ENCODE peak calls at places on chromosomes 7 and 10, in nine cellular contexts. K is DND-41, L is AG04450, F is HL-60, Z is brain microvascular endothelial cell, D is transverse colon, S is WERI-Rb-1, M is neural progenitor cell, G is stomach. C is an unnamed sample.

GRCh38 chr10:5887029-5887428 is 2.7 kb downstream of the ANKRD16 start:
- DNase-seq in Z (no peak), F (no peak), K (no peak), S (no peak), M (no peak), D (no peak), G (no peak), L (no peak), C (no peak)

GRCh38 chr10:24009736-24010135 is 199.2 kb upstream of the KIAA1217 start:
- DNase-seq in D (no peak), M (no peak), Z (no peak), L (no peak), S (no peak), K (no peak), G (no peak), F (no peak), C (no peak)

GRCh38 chr10:43679509-43679908 is 30.8 kb upstream of the ZNF32 start:
- DNase-seq in L (no peak), S (no peak), F (no peak), M (no peak), K (no peak), D (peak), G (peak), Z (no peak), C (peak)

GRCh38 chr7:133478591-133479135 is 225.8 kb downstream of the EXOC4 start:
- DNase-seq in F (no peak), S (no peak), Z (no peak), K (peak), D (no peak), L (no peak), G (no peak), M (no peak), C (no peak)

GRCh38 chr10:71255817-71256660 is 43.7 kb downstream of the UNC5B start:
- DNase-seq in M (peak), D (peak), G (peak), L (peak), K (no peak), S (no peak), Z (peak), F (no peak), C (peak)

GRCh38 chr10:124671486-124672075 is 72.6 kb downstream of the FAM53B start:
- DNase-seq in F (peak), D (no peak), G (no peak), K (no peak), M (peak), L (no peak), S (peak), Z (no peak), C (no peak)

GRCh38 chr10:32413513-32413912 is 32.4 kb upstream of the CCDC7 start:
- DNase-seq in D (no peak), Z (peak), G (no peak), F (no peak), S (no peak), M (no peak), K (no peak), L (peak), C (no peak)

GRCh38 chr10:126500866-126501265 is 112.6 kb upstream of the ADAM12 start:
- DNase-seq in D (no peak), G (no peak), M (no peak), F (no peak), Z (peak), L (peak), S (no peak), K (no peak), C (no peak)

GRCh38 chr7:38190010-38190409 is 12.0 kb downstream of the STARD3NL start:
- DNase-seq in F (no peak), S (no peak), K (no peak), L (no peak), D (no peak), Z (peak), M (no peak), G (no peak), C (no peak)

GRCh38 chr10:24650669-24651391 is 72.9 kb downstream of the ARHGAP21 start:
- DNase-seq in L (no peak), M (no peak), D (no peak), S (no peak), G (no peak), F (no peak), K (no peak), Z (no peak), C (no peak)

GRCh38 chr10:71725998-71726672 is 6.6 kb upstream of the C10orf105 start:
- DNase-seq in D (peak), S (no peak), L (no peak), G (no peak), F (peak), M (peak), Z (peak), K (peak), C (no peak)

GRCh38 chr7:34939175-34939574 is 98.1 kb downstream of the DPY19L1 start:
- DNase-seq in K (no peak), L (peak), F (no peak), S (no peak), M (no peak), G (no peak), D (no peak), Z (peak), C (no peak)

GRCh38 chr10:86686972-86687371 is 18.7 kb downstream of the LDB3 start:
- DNase-seq in Z (no peak), S (no peak), F (no peak), G (no peak), L (no peak), D (no peak), M (no peak), K (no peak), C (no peak)

GRCh38 chr10:69963178-69963834 is 89.3 kb upstream of the MACROH2A2 start:
- DNase-seq in M (no peak), L (no peak), K (no peak), F (no peak), D (no peak), Z (no peak), G (peak), S (no peak), C (peak)

GRCh38 chr10:3911713-3912442 is 126.9 kb upstream of the KLF6 start:
- DNase-seq in K (no peak), Z (no peak), S (no peak), F (no peak), D (no peak), L (no peak), M (no peak), G (no peak), C (no peak)

GRCh38 chr10:58807631-58808024 is 295.0 kb downstream of the BICC1 start:
- DNase-seq in F (no peak), S (no peak), K (no peak), G (no peak), M (no peak), L (no peak), D (no peak), Z (no peak), C (no peak)

GRCh38 chr10:115606727-115607126 is 513.6 kb downstream of the ATRNL1 start:
- DNase-seq in S (no peak), Z (no peak), F (no peak), D (no peak), M (no peak), G (no peak), K (no peak), L (no peak), C (no peak)

GRCh38 chr10:104301907-104302690 is 33.1 kb downstream of the GSTO2 start:
- DNase-seq in L (no peak), G (no peak), S (no peak), K (no peak), D (no peak), F (no peak), Z (no peak), M (no peak), C (no peak)

GRCh38 chr7:43454936-43455518 is 127.9 kb upstream of the STK17A start:
- DNase-seq in K (no peak), L (no peak), G (no peak), S (no peak), F (no peak), D (no peak), M (peak), Z (peak), C (no peak)

GRCh38 chr7:832292-832967 is at the start of gene SUN1:
- DNase-seq in D (no peak), M (no peak), F (no peak), L (no peak), S (no peak), K (no peak), G (no peak), Z (peak), C (no peak)

GRCh38 chr7:26097837-26098668 is 53.9 kb upstream of the NFE2L3 start:
- DNase-seq in M (no peak), F (no peak), D (no peak), S (no peak), Z (peak), K (no peak), G (no peak), L (no peak), C (no peak)

GRCh38 chr10:8137726-8138125 is 83.2 kb downstream of the GATA3 start:
- DNase-seq in Z (no peak), D (no peak), K (no peak), L (no peak), F (peak), G (no peak), S (no peak), M (no peak), C (no peak)

GRCh38 chr7:42237891-42238531 is 1.0 kb upstream of the GLI3 start:
- DNase-seq in L (no peak), S (peak), M (peak), F (no peak), Z (no peak), G (no peak), D (peak), K (peak), C (peak)

GRCh38 chr7:40937879-40938278 is 765.0 kb downstream of the INHBA start:
- DNase-seq in S (no peak), M (peak), F (no peak), K (no peak), L (no peak), Z (no peak), D (no peak), G (no peak), C (no peak)

GRCh38 chr10:87960230-87960629 is 96.8 kb downstream of the PTEN start:
- DNase-seq in L (no peak), M (no peak), D (no peak), Z (peak), G (no peak), F (no peak), S (no peak), K (no peak), C (no peak)

GRCh38 chr7:159239028-159239427 is 94.4 kb upstream of the VIPR2 start:
- DNase-seq in G (no peak), L (no peak), M (no peak), Z (no peak), S (no peak), D (no peak), K (no peak), F (no peak), C (no peak)

GRCh38 chr10:60817135-60817805 is 39.0 kb downstream of the CDK1 start:
- DNase-seq in D (peak), S (no peak), Z (peak), F (no peak), K (no peak), G (no peak), M (no peak), L (no peak), C (no peak)

GRCh38 chr7:152076324-152076821 is 50.9 kb downstream of the GALNT11 start:
- DNase-seq in G (peak), M (peak), F (peak), L (no peak), Z (no peak), S (peak), K (peak), D (peak), C (no peak)

GRCh38 chr10:78551184-78552005 is 517.4 kb upstream of the ZMIZ1 start:
- DNase-seq in F (no peak), G (no peak), S (peak), Z (no peak), K (peak), D (no peak), M (peak), L (no peak), C (no peak)

GRCh38 chr10:120685136-120685535 is 166.0 kb upstream of the WDR11 start:
- DNase-seq in F (no peak), K (no peak), S (no peak), M (no peak), Z (no peak), G (no peak), D (no peak), L (no peak), C (no peak)

GRCh38 chr7:8719102-8719501 is 285.7 kb downstream of the NXPH1 start:
- DNase-seq in M (no peak), S (peak), F (no peak), Z (no peak), D (no peak), L (no peak), K (no peak), G (no peak), C (no peak)

GRCh38 chr7:25032774-25033743 is 53.1 kb upstream of the OSBPL3 start:
- DNase-seq in S (no peak), Z (no peak), F (no peak), G (no peak), L (no peak), D (no peak), M (no peak), K (no peak), C (no peak)

DNA sequence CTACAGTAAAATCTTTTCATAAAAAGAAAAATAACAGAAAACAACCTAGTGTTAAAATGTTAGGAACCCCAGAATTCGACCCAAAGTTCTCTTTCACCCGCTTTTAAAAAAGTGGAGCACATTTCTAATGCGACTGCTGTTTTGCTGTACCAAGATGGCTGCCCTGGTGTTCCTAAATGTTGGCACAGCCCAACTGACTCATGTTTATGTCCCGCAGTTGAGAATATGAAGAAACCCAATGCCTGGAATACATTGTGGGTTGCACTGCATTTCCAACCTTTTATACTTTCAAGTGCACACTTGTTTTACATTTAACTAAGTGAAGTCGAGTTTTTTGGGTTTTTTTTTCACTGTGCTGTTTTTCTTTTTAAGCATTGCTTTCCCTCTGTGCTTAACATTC is 944 bp downstream of the STEAP1B start:
- DNase-seq in K (no peak), F (no peak), S (no peak), M (no peak), G (no peak), D (no peak), L (no peak), Z (peak), C (no peak)
- H3K4me3 ChIP-seq in K (no peak), F (no peak), S (no peak), M (no peak), G (no peak), D (no peak), L (peak), Z (no peak), C (no peak)

DNA sequence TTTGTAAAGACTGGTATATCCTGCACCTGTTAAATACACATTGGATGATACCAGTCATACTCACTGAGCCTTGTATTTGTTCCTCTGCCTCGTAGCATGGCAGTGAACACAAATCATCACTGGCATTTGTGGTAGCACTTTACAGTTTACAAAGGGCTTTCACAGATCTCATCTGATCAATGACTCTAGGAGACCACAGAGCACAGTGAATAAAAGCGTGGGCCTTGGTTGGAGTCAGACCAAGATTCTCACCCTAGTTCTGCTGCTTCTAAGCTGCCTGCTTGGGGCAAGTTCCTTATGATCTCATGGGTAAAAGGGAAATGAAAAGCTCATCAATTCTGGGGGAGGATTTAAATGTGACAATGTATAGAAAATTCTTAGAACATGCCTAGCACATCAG is 129.9 kb upstream of the AGK start:
- DNase-seq in D (no peak), G (no peak), L (no peak), K (no peak), S (no peak), Z (no peak), F (no peak), M (no peak), C (no peak)
- H3K27ac ChIP-seq in D (no peak), G (no peak), L (no peak), K (no peak), S (no peak), Z (no peak), F (no peak), M (no peak), C (no peak)

GRCh38 chr10:30986027-30986672 is 45.5 kb downstream of the ZNF438 start:
- DNase-seq in M (no peak), K (no peak), D (no peak), S (no peak), G (no peak), L (peak), F (no peak), Z (no peak), C (no peak)
- TF ChIP-seq CTCF in M (no peak), K (no peak), D (no peak), S (no peak), G (no peak), L (no peak), F (no peak), Z (no peak), C (no peak)

GRCh38 chr10:75398630-75399460 is 2.7 kb downstream of the ZNF503 start:
- DNase-seq in Z (no peak), F (no peak), M (peak), G (peak), S (no peak), L (no peak), K (no peak), D (peak), C (peak)
- H3K4me3 ChIP-seq in Z (peak), F (no peak), M (peak), G (peak), S (no peak), L (peak), K (no peak), D (peak), C (peak)

DNA sequence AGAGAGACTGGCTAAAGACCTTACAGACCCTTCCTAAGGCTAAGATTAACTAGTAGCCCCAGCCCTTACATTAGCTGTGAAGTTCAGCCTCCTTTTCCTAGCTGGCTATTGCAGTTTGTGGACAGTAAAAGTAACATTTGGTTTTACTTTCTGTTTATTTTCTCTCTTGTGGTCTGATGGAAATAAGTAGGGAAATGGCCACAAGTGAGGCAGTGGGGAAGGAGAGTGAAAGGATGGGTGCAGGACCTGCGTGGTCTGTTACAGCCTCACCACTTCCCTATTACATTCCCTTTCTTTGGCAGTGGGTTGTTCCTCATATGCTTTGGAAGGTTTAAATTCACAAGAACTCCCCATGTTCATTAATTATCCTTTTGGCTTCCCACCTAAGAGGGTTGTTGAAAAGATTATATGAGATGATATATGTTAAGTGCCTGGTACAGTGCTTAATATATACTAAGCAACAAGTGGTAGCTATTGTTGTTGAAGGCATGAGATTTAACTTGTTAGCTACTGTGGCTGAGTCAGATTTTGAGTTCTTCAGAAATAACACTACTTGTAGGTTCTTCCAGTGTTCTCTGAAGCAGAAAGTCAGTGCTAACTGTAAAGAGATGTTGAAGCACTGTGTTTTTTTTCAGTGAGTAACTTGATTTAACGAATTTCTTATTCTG is 181.7 kb downstream of the ST7 start:
- DNase-seq in F (peak), M (no peak), D (no peak), L (no peak), Z (no peak), S (no peak), G (no peak), K (no peak), C (no peak)
- H3K27ac ChIP-seq in F (no peak), M (no peak), D (no peak), L (no peak), Z (no peak), S (no peak), G (no peak), K (no peak), C (no peak)

GRCh38 chr10:48266528-48266927 is 8.0 kb downstream of the FRMPD2 start:
- DNase-seq in F (no peak), S (no peak), Z (no peak), G (no peak), K (peak), M (no peak), D (no peak), L (no peak), C (no peak)
- TF ChIP-seq CTCF in F (no peak), S (peak), Z (no peak), G (no peak), K (no peak), M (no peak), D (no peak), L (no peak), C (no peak)

DNA sequence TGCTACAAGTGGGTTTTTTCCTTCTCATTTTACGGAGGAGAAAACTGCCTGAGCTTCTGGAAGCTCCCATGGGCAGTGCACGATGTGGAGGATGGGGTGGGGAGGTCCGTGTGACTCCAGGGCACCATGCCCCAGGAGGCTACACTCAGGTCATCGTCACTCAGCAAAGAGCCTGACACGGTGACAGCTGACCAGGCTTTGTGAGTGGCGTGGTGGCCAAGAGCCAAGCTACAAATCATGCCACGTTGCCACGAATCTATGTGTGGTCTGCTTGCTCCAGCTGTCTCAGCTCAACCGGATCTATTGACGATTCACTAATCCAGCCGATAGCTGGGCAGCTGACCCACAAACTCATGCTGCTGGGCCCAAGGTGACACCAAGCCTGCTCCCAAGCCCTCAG is 27.6 kb upstream of the C10orf71 start:
- DNase-seq in K (no peak), M (no peak), Z (no peak), D (no peak), G (no peak), F (no peak), S (no peak), L (no peak), C (no peak)
- H3K4me3 ChIP-seq in K (no peak), M (no peak), Z (no peak), D (no peak), G (no peak), F (no peak), S (no peak), L (no peak), C (no peak)

GRCh38 chr10:34705563-34705962 is 109.5 kb downstream of the PARD3 start:
- DNase-seq in D (no peak), Z (no peak), K (peak), L (no peak), G (no peak), S (no peak), M (no peak), F (no peak), C (no peak)

GRCh38 chr10:34702982-34703381 is 112.1 kb downstream of the PARD3 start:
- DNase-seq in D (no peak), Z (no peak), G (no peak), L (no peak), K (no peak), S (no peak), M (no peak), F (no peak), C (no peak)

GRCh38 chr10:34707656-34708055 is 107.4 kb downstream of the PARD3 start:
- DNase-seq in G (no peak), D (no peak), K (no peak), L (no peak), M (no peak), Z (no peak), F (no peak), S (no peak), C (no peak)

GRCh38 chr10:34702093-34702952 is 112.8 kb downstream of the PARD3 start:
- DNase-seq in M (peak), L (no peak), S (no peak), K (no peak), Z (no peak), D (no peak), G (no peak), F (no peak), C (no peak)

DNA sequence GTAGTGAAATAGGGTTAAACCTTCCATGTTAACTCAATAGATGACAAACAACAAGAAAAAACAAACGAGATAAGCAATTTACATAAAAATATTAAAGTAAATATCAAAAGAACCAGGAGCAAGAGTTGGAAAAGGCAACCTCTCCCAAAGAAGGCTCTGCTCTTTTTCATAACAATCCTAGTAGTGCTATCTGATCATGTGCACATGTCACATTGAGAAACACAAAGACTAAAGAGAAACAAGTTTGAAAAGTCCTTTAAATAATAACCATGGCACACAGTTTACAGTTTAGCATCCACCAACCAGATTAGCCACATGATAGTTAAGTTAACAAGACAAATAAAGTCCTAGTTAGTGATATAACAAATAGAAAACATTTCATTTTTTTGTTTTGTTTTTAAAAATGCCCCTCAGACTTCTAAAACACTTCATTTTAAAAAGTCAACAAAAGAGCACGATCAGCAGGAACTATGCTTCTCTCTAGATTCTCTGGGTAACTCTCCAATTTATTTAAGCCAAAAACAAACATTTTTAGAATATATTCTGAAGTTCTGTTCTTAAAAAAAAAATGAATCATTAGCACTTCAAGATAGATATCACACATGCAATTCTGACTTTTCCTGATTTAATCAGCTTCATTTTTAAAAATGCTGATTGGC is 110.4 kb downstream of the PARD3 start:
- DNase-seq in G (no peak), L (no peak), S (no peak), F (no peak), M (no peak), D (no peak), Z (no peak), K (no peak), C (no peak)
- H3K27ac ChIP-seq in G (no peak), L (no peak), S (no peak), F (no peak), M (no peak), D (no peak), Z (no peak), K (no peak), C (no peak)

C was measured in lung.